ENCODE peak calls at places on chromosomes 11 and 22, in nine cellular contexts. One of them, this sample, is unnamed. For H3K9me3, the result is how much of the 10 kb centered on the place peaks cover.

GRCh38 chr11:101866619-101867491 is 48.0 kb upstream of the CEP126 start:
- DNase-seq in psoas muscle: no peak
- DNase-seq in IMR-90: peak
- DNase-seq in left lung: no peak
- DNase-seq in heart right ventricle: no peak
- DNase-seq in heart left ventricle: no peak
- DNase-seq in PC-3: peak
- DNase-seq in keratinocyte: no peak
- DNase-seq in A549: peak
- DNase-seq in this sample: no peak

GRCh38 chr11:13929551-13929950 is 33.0 kb upstream of the SPON1 start:
- DNase-seq in psoas muscle: no peak
- DNase-seq in IMR-90: no peak
- DNase-seq in left lung: no peak
- DNase-seq in heart right ventricle: no peak
- DNase-seq in heart left ventricle: no peak
- DNase-seq in PC-3: no peak
- DNase-seq in keratinocyte: no peak
- DNase-seq in A549: no peak
- DNase-seq in this sample: peak

GRCh38 chr11:20030472-20030871 is 129.8 kb downstream of the DBX1 start:
- DNase-seq in psoas muscle: no peak
- DNase-seq in IMR-90: no peak
- DNase-seq in left lung: no peak
- DNase-seq in heart right ventricle: no peak
- DNase-seq in heart left ventricle: no peak
- DNase-seq in PC-3: no peak
- DNase-seq in keratinocyte: no peak
- DNase-seq in A549: no peak
- DNase-seq in this sample: no peak

GRCh38 chr11:783581-784015 is 6.3 kb downstream of the CEND1 start:
- DNase-seq in psoas muscle: peak
- DNase-seq in IMR-90: peak
- DNase-seq in left lung: peak
- DNase-seq in heart right ventricle: peak
- DNase-seq in heart left ventricle: peak
- DNase-seq in PC-3: peak
- DNase-seq in keratinocyte: peak
- DNase-seq in A549: peak
- DNase-seq in this sample: peak

GRCh38 chr11:4370166-4370565 is 2.0 kb upstream of the OR52B4 start:
- DNase-seq in psoas muscle: no peak
- DNase-seq in IMR-90: no peak
- DNase-seq in left lung: no peak
- DNase-seq in heart right ventricle: no peak
- DNase-seq in heart left ventricle: no peak
- DNase-seq in PC-3: no peak
- DNase-seq in keratinocyte: no peak
- DNase-seq in A549: no peak
- DNase-seq in this sample: no peak

GRCh38 chr11:70524096-70524922 is 126.0 kb downstream of the CTTN start:
- DNase-seq in psoas muscle: peak
- DNase-seq in IMR-90: peak
- DNase-seq in left lung: no peak
- DNase-seq in heart right ventricle: no peak
- DNase-seq in heart left ventricle: no peak
- DNase-seq in PC-3: no peak
- DNase-seq in keratinocyte: no peak
- DNase-seq in A549: no peak
- DNase-seq in this sample: no peak

GRCh38 chr11:125154380-125155099 is 10.0 kb upstream of the PKNOX2 start:
- DNase-seq in psoas muscle: no peak
- DNase-seq in IMR-90: no peak
- DNase-seq in left lung: no peak
- DNase-seq in heart right ventricle: no peak
- DNase-seq in heart left ventricle: no peak
- DNase-seq in PC-3: no peak
- DNase-seq in keratinocyte: no peak
- DNase-seq in A549: no peak
- DNase-seq in this sample: no peak

GRCh38 chr11:83914995-83915394 is 628.8 kb upstream of the CCDC90B start:
- DNase-seq in psoas muscle: no peak
- DNase-seq in IMR-90: no peak
- DNase-seq in left lung: no peak
- DNase-seq in heart right ventricle: no peak
- DNase-seq in heart left ventricle: no peak
- DNase-seq in PC-3: no peak
- DNase-seq in keratinocyte: no peak
- DNase-seq in A549: no peak
- DNase-seq in this sample: no peak

GRCh38 chr11:1498262-1498661 is 11.7 kb upstream of the MOB2 start:
- DNase-seq in psoas muscle: peak
- DNase-seq in IMR-90: no peak
- DNase-seq in left lung: no peak
- DNase-seq in heart right ventricle: no peak
- DNase-seq in heart left ventricle: no peak
- DNase-seq in PC-3: no peak
- DNase-seq in keratinocyte: no peak
- DNase-seq in A549: no peak
- DNase-seq in this sample: no peak

GRCh38 chr22:38923463-38924196 is 33.8 kb upstream of the APOBEC3A start:
- DNase-seq in psoas muscle: peak
- DNase-seq in IMR-90: peak
- DNase-seq in left lung: peak
- DNase-seq in heart right ventricle: peak
- DNase-seq in heart left ventricle: peak
- DNase-seq in PC-3: peak
- DNase-seq in keratinocyte: peak
- DNase-seq in A549: peak
- DNase-seq in this sample: peak

GRCh38 chr22:22397292-22397870 is 111.2 kb downstream of the ZNF280B start:
- DNase-seq in psoas muscle: no peak
- DNase-seq in IMR-90: no peak
- DNase-seq in left lung: no peak
- DNase-seq in heart right ventricle: peak
- DNase-seq in heart left ventricle: peak
- DNase-seq in PC-3: peak
- DNase-seq in keratinocyte: no peak
- DNase-seq in A549: peak
- DNase-seq in this sample: peak

GRCh38 chr22:30267382-30268302 is 991 bp upstream of the OSM start:
- DNase-seq in psoas muscle: no peak
- DNase-seq in IMR-90: no peak
- DNase-seq in left lung: no peak
- DNase-seq in heart right ventricle: no peak
- DNase-seq in heart left ventricle: no peak
- DNase-seq in PC-3: no peak
- DNase-seq in keratinocyte: no peak
- DNase-seq in A549: no peak
- DNase-seq in this sample: no peak

GRCh38 chr11:118048472-118049370 is 28.2 kb upstream of the TMPRSS4 start:
- DNase-seq in psoas muscle: no peak
- DNase-seq in IMR-90: no peak
- DNase-seq in left lung: no peak
- DNase-seq in heart right ventricle: no peak
- DNase-seq in heart left ventricle: no peak
- DNase-seq in PC-3: no peak
- DNase-seq in keratinocyte: no peak
- DNase-seq in A549: no peak
- DNase-seq in this sample: no peak

GRCh38 chr11:34232810-34233209 is 125.0 kb downstream of the ABTB2 start:
- DNase-seq in psoas muscle: no peak
- DNase-seq in IMR-90: no peak
- DNase-seq in left lung: no peak
- DNase-seq in heart right ventricle: no peak
- DNase-seq in heart left ventricle: no peak
- DNase-seq in PC-3: no peak
- DNase-seq in keratinocyte: no peak
- DNase-seq in A549: no peak
- DNase-seq in this sample: no peak

GRCh38 chr11:71489311-71490043 is 36.5 kb downstream of the NADSYN1 start:
- DNase-seq in psoas muscle: no peak
- DNase-seq in IMR-90: peak
- DNase-seq in left lung: no peak
- DNase-seq in heart right ventricle: no peak
- DNase-seq in heart left ventricle: no peak
- DNase-seq in PC-3: peak
- DNase-seq in keratinocyte: no peak
- DNase-seq in A549: peak
- DNase-seq in this sample: peak

GRCh38 chr11:85827768-85828639 is 17.1 kb upstream of the SYTL2 start:
- DNase-seq in psoas muscle: no peak
- DNase-seq in IMR-90: peak
- DNase-seq in left lung: no peak
- DNase-seq in heart right ventricle: no peak
- DNase-seq in heart left ventricle: no peak
- DNase-seq in PC-3: peak
- DNase-seq in keratinocyte: no peak
- DNase-seq in A549: peak
- DNase-seq in this sample: peak

GRCh38 chr22:18032455-18033101 is 8.2 kb upstream of the MICAL3 start:
- DNase-seq in psoas muscle: no peak
- DNase-seq in IMR-90: peak
- DNase-seq in left lung: no peak
- DNase-seq in heart right ventricle: no peak
- DNase-seq in heart left ventricle: peak
- DNase-seq in PC-3: peak
- DNase-seq in keratinocyte: peak
- DNase-seq in A549: peak
- DNase-seq in this sample: peak

GRCh38 chr11:86468169-86468568 is 93.5 kb downstream of the CCDC81 start:
- DNase-seq in psoas muscle: no peak
- DNase-seq in IMR-90: no peak
- DNase-seq in left lung: no peak
- DNase-seq in heart right ventricle: no peak
- DNase-seq in heart left ventricle: no peak
- DNase-seq in PC-3: no peak
- DNase-seq in keratinocyte: no peak
- DNase-seq in A549: no peak
- DNase-seq in this sample: no peak

GRCh38 chr11:112509300-112509699 is 248.6 kb upstream of the PLET1 start:
- DNase-seq in psoas muscle: no peak
- DNase-seq in IMR-90: no peak
- DNase-seq in left lung: no peak
- DNase-seq in heart right ventricle: no peak
- DNase-seq in heart left ventricle: no peak
- DNase-seq in PC-3: no peak
- DNase-seq in keratinocyte: no peak
- DNase-seq in A549: no peak
- DNase-seq in this sample: no peak

DNA sequence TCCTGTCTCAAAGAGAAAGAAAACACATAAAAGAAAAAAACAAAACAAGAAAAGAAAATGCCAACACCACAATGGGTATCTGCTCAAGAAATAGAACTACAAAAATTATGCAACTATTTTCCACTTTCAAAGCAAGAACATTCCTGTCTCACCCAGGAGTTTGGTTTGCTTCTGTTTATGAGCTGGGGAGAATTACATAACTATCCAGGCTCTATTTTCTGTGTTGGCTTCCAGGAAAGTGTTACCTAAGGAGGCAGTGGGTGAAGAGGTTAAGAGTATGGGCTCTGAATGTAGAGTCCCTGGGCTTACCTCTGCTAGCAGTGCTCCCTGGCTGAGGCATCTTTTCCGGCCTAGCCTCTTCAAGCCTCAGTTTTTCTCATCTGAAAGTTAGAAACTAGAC is 426.7 kb downstream of the MIAT start:
- DNase-seq in psoas muscle: no peak
- DNase-seq in IMR-90: no peak
- DNase-seq in left lung: no peak
- DNase-seq in heart right ventricle: no peak
- DNase-seq in heart left ventricle: no peak
- DNase-seq in PC-3: no peak
- DNase-seq in keratinocyte: no peak
- DNase-seq in A549: no peak
- DNase-seq in this sample: no peak
- TF ChIP-seq CTCF in psoas muscle: no peak
- TF ChIP-seq CTCF in IMR-90: no peak
- TF ChIP-seq CTCF in left lung: no peak
- TF ChIP-seq CTCF in heart right ventricle: no peak
- TF ChIP-seq CTCF in heart left ventricle: no peak
- TF ChIP-seq CTCF in PC-3: no peak
- TF ChIP-seq CTCF in keratinocyte: no peak
- TF ChIP-seq CTCF in A549: no peak
- TF ChIP-seq CTCF in this sample: no peak

GRCh38 chr22:48734961-48735360 is 1092.7 kb downstream of the BRD1 start:
- DNase-seq in psoas muscle: no peak
- DNase-seq in IMR-90: no peak
- DNase-seq in left lung: no peak
- DNase-seq in heart right ventricle: no peak
- DNase-seq in heart left ventricle: no peak
- DNase-seq in PC-3: no peak
- DNase-seq in keratinocyte: no peak
- DNase-seq in A549: no peak
- DNase-seq in this sample: no peak
- H3K9me3 ChIP-seq in psoas muscle: under half
- H3K9me3 ChIP-seq in IMR-90: half or more
- H3K9me3 ChIP-seq in left lung: under half
- H3K9me3 ChIP-seq in heart right ventricle: under half
- H3K9me3 ChIP-seq in heart left ventricle: under half
- H3K9me3 ChIP-seq in PC-3: under half
- H3K9me3 ChIP-seq in keratinocyte: under half
- H3K9me3 ChIP-seq in A549: under half
- H3K9me3 ChIP-seq in this sample: under half

DNA sequence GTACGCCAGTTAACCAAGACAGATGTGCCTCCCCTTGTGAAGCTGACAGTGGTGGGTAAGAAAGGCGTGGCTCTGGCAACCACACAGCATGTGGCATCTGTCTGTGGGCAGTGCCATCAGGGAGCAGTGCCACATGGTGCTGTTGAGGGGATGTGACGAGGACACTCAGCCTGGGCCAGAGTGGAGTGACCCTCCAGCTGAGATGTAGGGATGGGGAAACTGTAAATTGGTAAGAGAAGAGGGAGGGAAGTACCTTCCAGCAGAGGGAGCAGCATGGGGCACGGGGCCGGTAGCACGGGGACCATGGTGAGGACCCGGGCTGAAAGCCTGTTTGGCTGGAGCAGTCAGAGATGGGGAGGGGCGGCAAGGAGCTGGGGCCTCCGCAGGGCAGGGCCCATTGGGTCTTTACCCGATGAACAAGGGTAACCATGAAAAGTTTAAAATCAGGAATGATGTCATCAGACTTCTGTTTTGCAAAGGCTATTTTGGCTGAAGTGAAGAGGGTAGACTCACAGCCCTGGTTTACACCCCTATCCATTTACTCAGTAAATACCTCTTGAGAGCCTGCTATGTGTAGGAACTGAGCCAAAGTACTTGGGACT is 10.4 kb downstream of the TMPRSS6 start:
- DNase-seq in psoas muscle: no peak
- DNase-seq in IMR-90: no peak
- DNase-seq in left lung: no peak
- DNase-seq in heart right ventricle: no peak
- DNase-seq in heart left ventricle: no peak
- DNase-seq in PC-3: no peak
- DNase-seq in keratinocyte: no peak
- DNase-seq in A549: no peak
- DNase-seq in this sample: no peak
- TF ChIP-seq CTCF in psoas muscle: no peak
- TF ChIP-seq CTCF in IMR-90: no peak
- TF ChIP-seq CTCF in left lung: no peak
- TF ChIP-seq CTCF in heart right ventricle: no peak
- TF ChIP-seq CTCF in heart left ventricle: no peak
- TF ChIP-seq CTCF in PC-3: peak
- TF ChIP-seq CTCF in keratinocyte: peak
- TF ChIP-seq CTCF in A549: no peak
- TF ChIP-seq CTCF in this sample: peak

GRCh38 chr11:3243880-3244279 is 11.7 kb upstream of the MRGPRE start:
- DNase-seq in psoas muscle: no peak
- DNase-seq in IMR-90: no peak
- DNase-seq in left lung: no peak
- DNase-seq in heart right ventricle: no peak
- DNase-seq in heart left ventricle: no peak
- DNase-seq in PC-3: no peak
- DNase-seq in keratinocyte: no peak
- DNase-seq in A549: no peak
- DNase-seq in this sample: no peak
- H3K9me3 ChIP-seq in psoas muscle: under half
- H3K9me3 ChIP-seq in IMR-90: under half
- H3K9me3 ChIP-seq in left lung: under half
- H3K9me3 ChIP-seq in heart right ventricle: under half
- H3K9me3 ChIP-seq in heart left ventricle: under half
- H3K9me3 ChIP-seq in PC-3: under half
- H3K9me3 ChIP-seq in keratinocyte: under half
- H3K9me3 ChIP-seq in A549: under half
- H3K9me3 ChIP-seq in this sample: under half

This sample was measured in cardiac muscle cell.